ENCODE peak calls at places on chromosome 1, in five cellular contexts. P is HCT116, Q is K562, D is upper lobe of left lung, W is HepG2. X is an unnamed sample.

GRCh38 chr1:192812420-192813209 is 3.8 kb downstream of the RGS2 start:
- ATAC-seq in P (no peak), Q (no peak), D (no peak), W (no peak), X (no peak)

GRCh38 chr1:147504801-147505303 is 36.4 kb upstream of the BCL9 start:
- ATAC-seq in P (peak; percentile 82), Q (peak; percentile 91), D (no peak), W (peak; percentile 65), X (peak; percentile 57)

GRCh38 chr1:192445849-192446489 is 129.2 kb downstream of the RGS21 start:
- ATAC-seq in P (no peak), Q (peak; percentile 63), D (no peak), W (no peak), X (no peak)

GRCh38 chr1:228873714-228874113 is 138.4 kb downstream of the RHOU start:
- ATAC-seq in P (no peak), Q (no peak), D (no peak), W (no peak), X (no peak)

GRCh38 chr1:155207578-155208405 is at the start of gene THBS3:
- ATAC-seq in P (no peak), Q (no peak), D (peak; percentile 1), W (no peak), X (peak; percentile 1)

GRCh38 chr1:43499882-43500281 is 30.8 kb upstream of the PTPRF start:
- ATAC-seq in P (no peak), Q (peak; percentile 98), D (no peak), W (peak; percentile 98), X (no peak)

GRCh38 chr1:211082824-211083223 is 51.1 kb downstream of the KCNH1 start:
- ATAC-seq in P (no peak), Q (peak; percentile 33), D (no peak), W (peak; percentile 63), X (no peak)

GRCh38 chr1:175525222-175525621 is 218.2 kb downstream of the TNR start:
- ATAC-seq in P (no peak), Q (no peak), D (no peak), W (no peak), X (no peak)

DNA sequence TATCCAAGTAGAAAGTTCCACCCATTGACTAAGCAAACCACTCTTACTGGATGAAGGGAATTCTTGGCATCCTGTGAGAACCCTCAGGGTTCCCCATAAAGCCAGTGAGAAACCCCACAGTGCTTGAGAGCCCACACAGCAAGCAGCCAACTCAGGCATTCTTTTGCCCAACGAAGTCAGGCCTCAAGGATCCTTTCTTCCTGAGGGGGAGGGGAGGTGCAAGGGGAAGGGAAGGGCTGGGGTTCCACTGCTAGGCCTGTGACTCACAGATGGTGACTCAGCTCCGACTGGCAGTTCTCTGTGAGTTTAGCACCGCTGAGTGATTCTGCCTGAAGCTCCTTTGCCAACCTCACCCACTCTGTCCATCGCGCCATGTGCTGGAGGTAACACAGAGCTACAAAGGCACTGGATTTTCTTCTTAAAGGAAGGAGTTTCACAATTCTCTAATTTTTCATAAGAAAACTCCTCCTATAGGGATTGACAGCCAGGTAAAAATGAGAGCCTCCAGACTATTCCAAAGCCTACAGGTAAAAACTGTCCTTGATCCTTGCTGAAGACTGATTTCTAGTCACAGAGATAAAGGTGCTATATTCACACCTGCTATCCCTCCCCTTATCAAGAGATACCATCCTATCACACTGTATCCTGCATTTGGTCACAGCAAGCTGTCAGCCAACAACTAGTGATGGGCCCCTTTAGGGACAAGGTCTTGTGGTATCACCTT is 4.8 kb downstream of the ENO1 start:
- ATAC-seq in P (peak; percentile 73), Q (peak; percentile 64), D (peak; percentile 86), W (no peak), X (peak; percentile 79)
- TF ChIP-seq POLR2AphosphoS5 in P (peak; percentile 75), Q (no peak), D (peak; percentile 76), W (peak; percentile 29), X (peak; percentile 64)

GRCh38 chr1:61085191-61086086 is 3.1 kb downstream of the NFIA start:
- ATAC-seq in P (no peak), Q (no peak), D (no peak), W (no peak), X (no peak)

GRCh38 chr1:61083014-61083798 is 845 bp downstream of the NFIA start:
- ATAC-seq in P (peak; percentile 37), Q (peak; percentile 37), D (no peak), W (peak; percentile 11), X (peak; percentile 22)

GRCh38 chr1:61086245-61086644 is 3.9 kb downstream of the NFIA start:
- ATAC-seq in P (no peak), Q (no peak), D (no peak), W (no peak), X (no peak)

GRCh38 chr1:61083799-61084385 is 1.5 kb downstream of the NFIA start:
- ATAC-seq in P (no peak), Q (no peak), D (no peak), W (no peak), X (no peak)

DNA sequence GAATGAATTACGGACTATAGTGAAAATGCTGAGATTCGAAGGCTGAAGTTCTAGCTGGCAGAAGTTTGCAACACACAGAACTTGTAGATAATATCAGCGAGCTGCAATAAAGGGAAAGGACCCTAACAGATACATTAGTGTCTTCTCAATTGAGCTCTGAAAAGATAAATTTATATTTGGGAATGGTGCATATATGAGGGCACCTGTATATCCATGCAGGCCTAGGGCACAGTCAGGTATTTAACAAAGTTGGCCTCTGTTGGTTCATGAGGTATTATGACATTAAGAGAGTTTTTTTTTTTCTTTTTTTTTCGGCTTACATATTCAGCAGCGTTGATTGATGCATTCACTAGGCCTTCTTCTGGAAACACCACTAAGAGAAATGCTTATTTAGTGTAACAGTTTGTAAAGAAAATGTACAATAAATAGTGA is 2.2 kb downstream of the NFIA start:
- ATAC-seq in P (no peak), Q (no peak), D (no peak), W (no peak), X (no peak)
- H3K4me1 ChIP-seq in P (peaks cover 21% of the 10 kb centered on the region), Q (peaks cover 12% of the 10 kb centered on the region), D (peaks cover 32% of the 10 kb centered on the region), W (peaks cover 64% of the 10 kb centered on the region), X (peaks cover 4% of the 10 kb centered on the region)

DNA sequence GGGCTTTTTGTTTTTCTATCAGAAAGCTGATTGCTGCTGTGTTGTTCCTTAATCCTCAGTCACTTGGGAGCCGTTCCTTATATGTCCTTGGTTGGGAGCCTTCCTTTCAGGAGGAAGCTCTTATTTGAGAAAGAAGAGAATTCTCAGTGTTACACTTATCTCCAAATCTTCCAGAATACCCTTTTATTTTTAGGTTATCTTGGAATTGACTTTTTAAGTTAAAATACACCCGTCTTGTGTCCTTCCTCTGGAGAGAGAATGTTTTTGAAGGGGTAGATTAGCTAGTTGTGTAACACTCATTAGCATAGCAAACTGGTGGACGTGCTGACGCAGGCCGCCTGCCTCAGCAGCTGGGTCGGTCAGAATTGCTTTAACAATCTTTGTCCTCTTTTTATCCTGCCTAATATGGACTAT is 42.1 kb downstream of the LRRC8B start:
- ATAC-seq in P (no peak), Q (peak; percentile 87), D (peak; percentile 83), W (peak; percentile 58), X (peak; percentile 78)
- TF ChIP-seq POLR2AphosphoS5 in P (no peak), Q (no peak), D (no peak), W (no peak), X (peak; percentile 27)

GRCh38 chr1:24704411-24705259 is 40.6 kb upstream of the CLIC4 start:
- ATAC-seq in P (peak; percentile 39), Q (peak; percentile 7), D (peak; percentile 4), W (no peak), X (no peak)

GRCh38 chr1:24705260-24706073 is 39.8 kb upstream of the CLIC4 start:
- ATAC-seq in P (peak; percentile 97), Q (peak; percentile 100), D (peak; percentile 96), W (peak; percentile 99), X (peak; percentile 93)

GRCh38 chr1:24709748-24710416 is 35.4 kb upstream of the CLIC4 start:
- ATAC-seq in P (no peak), Q (no peak), D (no peak), W (no peak), X (no peak)

GRCh38 chr1:24708938-24709337 is 36.3 kb upstream of the CLIC4 start:
- ATAC-seq in P (no peak), Q (no peak), D (no peak), W (no peak), X (no peak)

GRCh38 chr1:24707659-24708058 is 37.6 kb upstream of the CLIC4 start:
- ATAC-seq in P (peak; percentile 52), Q (no peak), D (no peak), W (no peak), X (no peak)
- H3K4me1 ChIP-seq in P (peaks cover 21% of the 10 kb centered on the region), Q (peaks cover 15% of the 10 kb centered on the region), D (peaks cover 31% of the 10 kb centered on the region), W (peaks cover 55% of the 10 kb centered on the region), X (peaks cover 21% of the 10 kb centered on the region)

GRCh38 chr1:236921610-236922009 is 82.6 kb downstream of the MT1HL1 start:
- ATAC-seq in P (no peak), Q (no peak), D (no peak), W (no peak), X (no peak)
- TF ChIP-seq POLR2AphosphoS5 in P (no peak), Q (no peak), D (no peak), W (no peak), X (no peak)

GRCh38 chr1:27630859-27631491 is 4.0 kb downstream of the FGR start:
- ATAC-seq in P (no peak), Q (peak; percentile 61), D (peak; percentile 61), W (no peak), X (peak; percentile 70)
- H3K4me1 ChIP-seq in P (no peaks in the 10 kb centered on the region), Q (peaks cover 17% of the 10 kb centered on the region), D (peaks cover 90% of the 10 kb centered on the region), W (peaks cover 24% of the 10 kb centered on the region), X (peaks cover 23% of the 10 kb centered on the region)

GRCh38 chr1:24910751-24911650 is 19.1 kb downstream of the RUNX3 start:
- ATAC-seq in P (no peak), Q (peak; percentile 49), D (peak; percentile 16), W (peak; percentile 71), X (no peak)

GRCh38 chr1:24906760-24907490 is 23.2 kb downstream of the RUNX3 start:
- ATAC-seq in P (no peak), Q (no peak), D (no peak), W (no peak), X (no peak)

GRCh38 chr1:24910210-24910609 is 19.9 kb downstream of the RUNX3 start:
- ATAC-seq in P (no peak), Q (no peak), D (no peak), W (no peak), X (no peak)

GRCh38 chr1:24909388-24909898 is 20.6 kb downstream of the RUNX3 start:
- ATAC-seq in P (peak; percentile 85), Q (peak; percentile 84), D (peak; percentile 61), W (peak; percentile 57), X (peak; percentile 66)

DNA sequence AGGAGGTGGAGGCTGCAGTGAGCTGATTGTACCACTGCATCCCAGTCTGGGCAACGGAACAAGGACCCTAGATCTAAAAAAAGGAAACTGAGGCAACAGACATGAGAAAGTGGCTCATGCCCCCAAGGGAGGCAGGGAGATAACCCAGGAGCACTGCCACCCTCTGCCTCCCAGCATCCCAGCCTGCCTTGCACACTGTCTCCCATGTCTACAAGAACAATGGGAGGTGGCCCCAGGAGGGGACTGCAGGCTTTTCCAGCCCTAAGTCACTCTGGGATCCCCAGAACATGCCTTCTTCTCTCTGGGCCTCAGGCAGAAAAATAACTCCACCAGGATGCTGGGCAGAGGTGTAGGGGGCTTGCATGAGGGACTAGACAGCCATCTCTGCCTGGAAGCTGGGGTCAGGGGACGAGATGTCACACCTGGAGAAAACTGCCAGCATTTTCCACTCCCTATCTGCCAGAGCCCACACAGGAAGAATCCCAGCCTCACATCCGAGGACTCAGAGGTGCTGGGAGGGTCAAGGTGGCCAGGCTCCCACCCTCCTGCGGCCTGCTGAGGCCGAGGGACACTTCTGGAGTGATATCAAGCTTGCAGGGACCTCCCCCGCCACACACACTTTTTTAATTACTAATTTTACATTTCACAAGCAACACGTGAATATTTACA is 21.4 kb downstream of the RUNX3 start:
- ATAC-seq in P (no peak), Q (no peak), D (no peak), W (no peak), X (no peak)
- TF ChIP-seq POLR2AphosphoS5 in P (no peak), Q (no peak), D (no peak), W (no peak), X (no peak)

GRCh38 chr1:3367376-3367775 is 87.1 kb upstream of the ARHGEF16 start:
- ATAC-seq in P (no peak), Q (no peak), D (no peak), W (no peak), X (no peak)
- H3K4me1 ChIP-seq in P (peaks cover 4% of the 10 kb centered on the region), Q (peaks cover 3% of the 10 kb centered on the region), D (peaks cover 4% of the 10 kb centered on the region), W (peaks cover 16% of the 10 kb centered on the region), X (no peaks in the 10 kb centered on the region)

X was measured in gastroesophageal sphincter.